ENCODE peak calls at places on chromosome 19, in eight cellular contexts. Q, B, I, H, P, V, W and M are unnamed samples.
A peak's percentile ranks its signal among the peaks of the same experiment; 100 is the strongest.

GRCh38 chr19:52296773-52297600 is at the start of gene ZNF480:
- DNase-seq in Q (peak; percentile 89), B (peak; percentile 85), I (peak; percentile 18), H (peak; percentile 89), P (peak; percentile 58), V (peak; percentile 75), W (peak; percentile 75), M (peak; percentile 81)

GRCh38 chr19:30344446-30345425 is 27.4 kb upstream of the ZNF536 start:
- DNase-seq in Q (no peak), B (no peak), I (peak; percentile 12), H (no peak), P (no peak), V (no peak), W (no peak), M (no peak)

GRCh38 chr19:13835791-13836723 is 40.8 kb downstream of the ZSWIM4 start:
- DNase-seq in Q (peak; percentile 88), B (peak; percentile 50), I (no peak), H (no peak), P (no peak), V (no peak), W (no peak), M (peak; percentile 60)

GRCh38 chr19:49957262-49957915 is 3.6 kb downstream of the SIGLEC11 start:
- DNase-seq in Q (no peak), B (no peak), I (no peak), H (no peak), P (no peak), V (no peak), W (no peak), M (peak; percentile 42)

GRCh38 chr19:49142866-49143335 is 12.3 kb downstream of the HRC start:
- DNase-seq in Q (peak; percentile 88), B (peak; percentile 84), I (no peak), H (peak; percentile 91), P (peak; percentile 91), V (peak; percentile 92), W (peak; percentile 93), M (peak; percentile 92)

GRCh38 chr19:46607441-46607841 is 6.3 kb downstream of the CALM3 start:
- DNase-seq in Q (no peak), B (no peak), I (no peak), H (peak; percentile 6), P (no peak), V (no peak), W (no peak), M (no peak)

GRCh38 chr19:28883241-28883693 is 329.7 kb downstream of the UQCRFS1 start:
- DNase-seq in Q (no peak), B (no peak), I (no peak), H (no peak), P (peak; percentile 3), V (no peak), W (no peak), M (no peak)

GRCh38 chr19:38455031-38455430 is 21.5 kb downstream of the RYR1 start:
- DNase-seq in Q (no peak), B (no peak), I (no peak), H (no peak), P (no peak), V (no peak), W (no peak), M (no peak)

GRCh38 chr19:2013683-2013961 is 1.9 kb downstream of the BTBD2 start:
- DNase-seq in Q (no peak), B (no peak), I (no peak), H (no peak), P (no peak), V (no peak), W (no peak), M (no peak)

GRCh38 chr19:54172764-54173699 is at the start of gene TMC4:
- DNase-seq in Q (no peak), B (no peak), I (peak; percentile 63), H (peak; percentile 85), P (no peak), V (no peak), W (peak; percentile 74), M (peak; percentile 85)

GRCh38 chr19:29967623-29968022 is 25.6 kb downstream of the URI1 start:
- DNase-seq in Q (no peak), B (no peak), I (no peak), H (no peak), P (no peak), V (no peak), W (no peak), M (peak; percentile 40)

GRCh38 chr19:41932259-41933130 is 4.2 kb upstream of the ERFL start:
- DNase-seq in Q (no peak), B (no peak), I (no peak), H (no peak), P (no peak), V (no peak), W (no peak), M (no peak)

GRCh38 chr19:33306853-33307792 is 4.8 kb upstream of the CEBPA start:
- DNase-seq in Q (no peak), B (no peak), I (no peak), H (peak; percentile 33), P (peak; percentile 76), V (no peak), W (peak; percentile 90), M (peak; percentile 76)

GRCh38 chr19:8361921-8362793 is 1.8 kb upstream of the ANGPTL4 start:
- DNase-seq in Q (peak; percentile 95), B (peak; percentile 88), I (peak; percentile 95), H (peak; percentile 93), P (peak; percentile 97), V (peak; percentile 99), W (peak; percentile 98), M (peak; percentile 99)

GRCh38 chr19:35845215-35846037 is 6.9 kb downstream of the NPHS1 start:
- DNase-seq in Q (no peak), B (no peak), I (peak; percentile 22), H (peak; percentile 41), P (no peak), V (no peak), W (no peak), M (no peak)

GRCh38 chr19:54792814-54793213 is 10.6 kb upstream of the KIR2DL4 start:
- DNase-seq in Q (no peak), B (no peak), I (no peak), H (no peak), P (no peak), V (no peak), W (no peak), M (no peak)

GRCh38 chr19:33064778-33065550 is at the start of gene RHPN2:
- DNase-seq in Q (no peak), B (peak; percentile 54), I (peak; percentile 59), H (peak; percentile 87), P (no peak), V (peak; percentile 57), W (peak; percentile 72), M (peak; percentile 78)

GRCh38 chr19:30046522-30046921 is 104.5 kb downstream of the URI1 start:
- DNase-seq in Q (no peak), B (no peak), I (no peak), H (no peak), P (no peak), V (no peak), W (no peak), M (no peak)

GRCh38 chr19:57016076-57016475 is 103.7 kb upstream of the USP29 start:
- DNase-seq in Q (no peak), B (peak; percentile 22), I (no peak), H (no peak), P (no peak), V (no peak), W (no peak), M (no peak)

GRCh38 chr19:57010541-57010940 is 109.2 kb upstream of the USP29 start:
- DNase-seq in Q (no peak), B (no peak), I (no peak), H (no peak), P (no peak), V (no peak), W (no peak), M (no peak)

DNA sequence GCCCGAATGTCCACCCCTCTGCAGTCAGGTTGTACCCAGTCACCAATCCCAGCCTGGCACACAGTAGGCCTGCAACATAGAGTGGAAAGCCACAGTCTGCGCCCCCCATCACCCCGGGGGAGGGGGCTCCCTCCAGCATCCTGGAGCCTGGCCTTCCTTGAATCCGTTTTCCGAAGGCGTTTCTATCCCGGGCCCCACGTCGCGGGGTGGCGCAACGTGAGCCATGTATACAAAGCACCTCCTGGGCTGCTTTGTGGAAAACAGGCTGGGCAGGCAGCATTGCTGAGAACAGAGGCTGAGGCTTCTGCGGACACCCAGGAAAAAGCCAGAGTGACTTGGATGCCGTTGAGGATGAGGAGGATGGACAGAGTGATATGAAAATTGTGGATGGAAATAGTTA is 103.3 kb upstream of the USP29 start:
- DNase-seq in Q (no peak), B (no peak), I (no peak), H (no peak), P (no peak), V (no peak), W (no peak), M (no peak)
- H3K9me3 ChIP-seq in Q (no peaks in the 10 kb centered on the region), B (no peaks in the 10 kb centered on the region), I (peaks cover 16% of the 10 kb centered on the region), H (no peaks in the 10 kb centered on the region), P (no peaks in the 10 kb centered on the region), V (peaks cover 7% of the 10 kb centered on the region), W (no peaks in the 10 kb centered on the region), M (no peaks in the 10 kb centered on the region)

DNA sequence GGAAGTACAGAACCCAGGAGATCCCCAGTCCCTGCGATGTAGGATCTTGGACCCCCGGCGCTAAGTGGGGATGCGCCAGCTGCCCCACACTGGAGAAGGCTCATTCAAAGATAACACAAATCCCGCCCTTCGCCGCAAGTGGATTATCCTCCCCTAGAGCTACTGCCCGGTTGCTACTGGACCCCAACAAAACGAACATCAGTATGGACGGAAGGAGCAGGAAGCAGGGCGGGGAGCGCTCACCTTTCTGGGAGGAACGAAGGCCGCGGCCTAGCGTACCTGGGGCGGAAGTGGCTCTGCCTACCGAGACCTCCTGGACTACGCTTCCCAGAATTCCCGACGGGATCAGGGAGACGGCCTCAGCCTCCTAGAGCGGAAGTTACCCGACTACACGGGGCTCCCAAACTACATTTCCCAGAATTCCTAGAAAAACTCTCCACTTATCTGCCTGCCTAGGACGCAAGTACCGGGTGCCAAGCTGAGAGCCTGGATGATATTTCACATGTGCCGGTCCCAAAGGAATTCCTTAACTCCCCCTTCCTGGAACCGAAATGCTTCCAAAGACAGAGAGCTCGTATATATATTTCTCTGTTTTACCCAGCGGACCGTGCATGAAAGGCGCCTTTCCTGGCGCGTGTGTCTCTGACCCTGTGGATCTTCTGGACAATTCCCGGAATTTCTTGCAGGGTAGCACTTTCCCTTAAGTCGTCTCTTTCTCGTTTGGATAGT is at the start of gene ZNF112:
- DNase-seq in Q (peak; percentile 89), B (peak; percentile 89), I (peak; percentile 90), H (peak; percentile 90), P (peak; percentile 85), V (peak; percentile 93), W (peak; percentile 95), M (peak; percentile 91)
- TF ChIP-seq POLR2A in Q (no peak), B (no peak), I (peak; percentile 46), H (peak; percentile 58), P (no peak), V (peak; percentile 56), W (no peak), M (peak; percentile 43)

DNA sequence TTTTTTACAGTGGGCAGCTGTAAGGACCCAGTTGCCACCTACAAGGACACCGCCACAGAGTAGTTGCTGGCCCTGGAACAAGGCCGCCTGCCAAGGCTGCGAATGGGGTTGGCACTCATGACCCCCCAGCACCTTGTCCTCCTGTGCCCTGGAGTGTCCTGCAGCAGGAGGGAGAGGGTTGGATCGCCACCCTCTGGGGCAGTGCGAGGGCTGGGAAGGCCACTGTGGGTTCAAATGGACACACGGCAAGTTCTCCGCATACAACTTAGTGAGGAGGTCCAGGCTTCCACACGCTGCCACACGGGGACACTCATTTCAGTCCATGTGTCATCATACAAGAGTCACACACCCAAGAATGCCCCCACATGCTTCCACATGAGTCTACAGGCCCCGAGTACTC is 978 bp downstream of the KLK8 start:
- DNase-seq in Q (no peak), B (no peak), I (no peak), H (no peak), P (no peak), V (no peak), W (no peak), M (no peak)
- H3K4me3 ChIP-seq in Q (no peak overlapping the region), B (no peak overlapping the region), I (peak overlapping the region; percentile 78), H (no peak overlapping the region), P (no peak overlapping the region), V (no peak overlapping the region), W (no peak overlapping the region), M (no peak overlapping the region)

GRCh38 chr19:57398868-57399267 is 9.2 kb downstream of the ZNF548 start:
- DNase-seq in Q (no peak), B (no peak), I (no peak), H (no peak), P (no peak), V (no peak), W (no peak), M (no peak)
- H3K9me3 ChIP-seq in Q (peaks cover 26% of the 10 kb centered on the region), B (peaks cover 76% of the 10 kb centered on the region), I (peaks cover 8% of the 10 kb centered on the region), H (peaks cover 30% of the 10 kb centered on the region), P (no peaks in the 10 kb centered on the region), V (peaks cover 7% of the 10 kb centered on the region), W (no peaks in the 10 kb centered on the region), M (no peaks in the 10 kb centered on the region)